ENCODE peak calls at places on chromosomes 3 and 15, in eight cellular contexts. B is stimulated activated CD4-positive, alpha-beta T cell treated with anti-CD3 and anti-CD28 coated beads, Interleukin-1b, Interleukin-23, amount 100 ng/mL, for 48 hours; Z is AG10803; Q is CD8-positive, alpha-beta T cell; O is HT1080; C is COR-L47; F is NCI-H748 treated with DMSO at 0.1 percent for 48 hours; W is astrocyte of the hippocampus. I is an unnamed sample.

GRCh38 chr3:120649735-120650705 is 32.0 kb downstream of the HGD start:
- DNase-seq in B (no peak), Z (no peak), Q (no peak), O (no peak), C (no peak), F (no peak), W (no peak), I (no peak)

GRCh38 chr15:71471347-71471746 is 339.0 kb upstream of the NR2E3 start:
- DNase-seq in B (peak), Z (no peak), Q (no peak), O (peak), C (no peak), F (no peak), W (no peak), I (no peak)

GRCh38 chr3:62757045-62757444 is 118.2 kb downstream of the CADPS start:
- DNase-seq in B (no peak), Z (no peak), Q (no peak), O (no peak), C (no peak), F (no peak), W (no peak), I (no peak)

GRCh38 chr15:57112178-57112577 is 193.7 kb downstream of the TCF12 start:
- DNase-seq in B (no peak), Z (no peak), Q (no peak), O (no peak), C (no peak), F (no peak), W (no peak), I (peak)

GRCh38 chr3:128495435-128495970 is 2.5 kb upstream of the GATA2 start:
- DNase-seq in B (no peak), Z (no peak), Q (no peak), O (no peak), C (no peak), F (no peak), W (no peak), I (no peak)

GRCh38 chr3:3798641-3799113 is 554 bp upstream of the LRRN1 start:
- DNase-seq in B (peak), Z (no peak), Q (no peak), O (no peak), C (no peak), F (no peak), W (peak), I (no peak)

GRCh38 chr15:65309882-65310418 is 5.5 kb downstream of the RNU5B-1 start:
- DNase-seq in B (no peak), Z (no peak), Q (no peak), O (no peak), C (no peak), F (no peak), W (no peak), I (peak)

GRCh38 chr3:160473978-160474377 is 24.4 kb upstream of the TRIM59 start:
- DNase-seq in B (no peak), Z (peak), Q (no peak), O (peak), C (no peak), F (no peak), W (peak), I (no peak)